ENCODE peak calls at places on chromosomes 5 and 9, in ten cellular contexts. X, R, P, Y, L, H, G, V, M and C are unnamed samples.

GRCh38 chr5:119840175-119840574 is 210.8 kb downstream of the FAM170A start:
- DNase-seq in R (no peak), V (no peak), X (no peak), P (no peak), G (no peak), M (no peak), L (no peak), H (no peak), Y (no peak), C (no peak)

GRCh38 chr5:148792649-148793048 is 33.8 kb upstream of the ADRB2 start:
- DNase-seq in L (no peak), V (no peak), H (no peak), R (no peak), M (no peak), Y (no peak), X (no peak), G (no peak), P (no peak), C (no peak)

GRCh38 chr5:162990856-162991497 is 446.4 kb upstream of the CCNG1 start:
- DNase-seq in Y (no peak), V (no peak), P (no peak), M (no peak), X (no peak), H (no peak), G (no peak), L (no peak), R (no peak), C (no peak)

GRCh38 chr5:135393691-135394090 is 5.3 kb downstream of the MACROH2A1 start:
- DNase-seq in X (no peak), H (no peak), P (no peak), L (no peak), M (no peak), R (no peak), V (no peak), G (no peak), Y (peak), C (no peak)

GRCh38 chr5:147509710-147510651 is at the start of gene DPYSL3:
- DNase-seq in R (peak), Y (peak), H (peak), X (peak), M (no peak), V (peak), P (no peak), L (no peak), G (peak), C (peak)

GRCh38 chr5:2134543-2135299 is 252.0 kb upstream of the IRX4 start:
- DNase-seq in H (no peak), V (no peak), G (peak), R (no peak), L (no peak), M (no peak), Y (no peak), P (no peak), X (peak), C (no peak)

GRCh38 chr5:133147815-133148634 is 96.2 kb downstream of the HSPA4 start:
- DNase-seq in M (no peak), L (no peak), Y (no peak), X (no peak), R (no peak), V (no peak), G (no peak), H (no peak), P (no peak), C (no peak)

GRCh38 chr5:67361932-67362729 is 165.5 kb upstream of the CD180 start:
- DNase-seq in H (no peak), M (no peak), Y (no peak), P (no peak), V (no peak), L (no peak), R (no peak), X (no peak), G (no peak), C (no peak)

GRCh38 chr5:132641241-132641723 is 16.7 kb upstream of the IL13 start:
- DNase-seq in V (no peak), Y (no peak), X (no peak), H (no peak), R (no peak), G (no peak), M (no peak), L (no peak), P (no peak), C (no peak)

GRCh38 chr5:158351485-158352140 is 492.7 kb upstream of the CLINT1 start:
- DNase-seq in V (peak), X (no peak), M (no peak), P (no peak), G (no peak), L (no peak), H (no peak), R (no peak), Y (no peak), C (no peak)

GRCh38 chr5:141508440-141508807 is 19.5 kb downstream of the PCDHGC5 start:
- DNase-seq in P (no peak), L (no peak), V (no peak), Y (no peak), R (no peak), G (no peak), X (no peak), H (no peak), M (peak), C (no peak)

GRCh38 chr5:132090107-132090506 is 16.5 kb downstream of the CSF2 start:
- DNase-seq in Y (peak), V (no peak), L (no peak), P (no peak), G (no peak), M (no peak), X (peak), H (no peak), R (no peak), C (no peak)

GRCh38 chr5:167205881-167206280 is 1085.6 kb upstream of the WWC1 start:
- DNase-seq in R (no peak), X (no peak), Y (no peak), V (no peak), H (no peak), G (no peak), P (no peak), L (no peak), M (no peak), C (no peak)

GRCh38 chr5:135246923-135247795 is 151.9 kb downstream of the MACROH2A1 start:
- DNase-seq in P (no peak), Y (peak), H (peak), X (peak), M (no peak), V (no peak), L (no peak), G (peak), R (peak), C (peak)

GRCh38 chr5:14009575-14009974 is 65.1 kb upstream of the DNAH5 start:
- DNase-seq in G (no peak), P (no peak), H (no peak), V (no peak), R (no peak), M (no peak), X (peak), Y (peak), L (no peak), C (no peak)

GRCh38 chr9:37963936-37964739 is 60.2 kb upstream of the SLC25A51 start:
- DNase-seq in M (no peak), H (peak), V (peak), Y (peak), X (peak), P (no peak), G (no peak), L (peak), R (no peak), C (peak)

GRCh38 chr9:98272083-98272482 is 16.6 kb upstream of the TBC1D2 start:
- DNase-seq in Y (no peak), P (no peak), X (no peak), R (no peak), H (no peak), L (no peak), V (no peak), G (no peak), M (no peak), C (no peak)

GRCh38 chr5:152736906-152737305 is 331.8 kb upstream of the NMUR2 start:
- DNase-seq in X (peak), Y (no peak), M (no peak), G (no peak), H (no peak), L (no peak), V (no peak), P (no peak), R (no peak), C (no peak)

GRCh38 chr9:34927061-34927460 is 31.0 kb upstream of the PHF24 start:
- DNase-seq in L (no peak), H (no peak), M (no peak), G (no peak), V (peak), Y (no peak), X (no peak), R (no peak), P (no peak), C (peak)

GRCh38 chr5:10162468-10162867 is 87.2 kb downstream of the ATPSCKMT start:
- DNase-seq in V (no peak), Y (no peak), R (peak), P (no peak), X (no peak), L (no peak), G (no peak), M (no peak), H (no peak), C (no peak)

GRCh38 chr9:26158631-26159150 is 480.4 kb upstream of the TUSC1 start:
- DNase-seq in G (no peak), X (no peak), Y (no peak), M (no peak), H (no peak), P (no peak), V (no peak), R (no peak), L (no peak), C (no peak)

GRCh38 chr5:60382761-60383160 is 317.2 kb downstream of the DEPDC1B start:
- DNase-seq in X (peak), G (no peak), H (no peak), L (peak), Y (peak), V (no peak), P (no peak), M (peak), R (peak), C (no peak)

GRCh38 chr9:12847591-12847990 is 72.8 kb downstream of the LURAP1L start:
- DNase-seq in V (no peak), L (peak), G (no peak), P (no peak), R (no peak), M (no peak), Y (peak), X (peak), H (no peak), C (no peak)

GRCh38 chr5:159658266-159658665 is 258.0 kb upstream of the ADRA1B start:
- DNase-seq in P (no peak), R (no peak), Y (no peak), L (no peak), V (no peak), M (no peak), H (no peak), X (no peak), G (no peak), C (peak)

GRCh38 chr9:69179037-69179436 is 5.0 kb downstream of the TJP2 start:
- DNase-seq in R (no peak), H (no peak), L (no peak), G (no peak), M (no peak), X (no peak), P (no peak), V (no peak), Y (no peak), C (no peak)

GRCh38 chr9:69178583-69179011 is 4.5 kb downstream of the TJP2 start:
- DNase-seq in X (peak), P (no peak), L (peak), H (no peak), Y (peak), G (no peak), V (no peak), R (no peak), M (no peak), C (no peak)

GRCh38 chr9:69181908-69182353 is 7.9 kb downstream of the TJP2 start:
- DNase-seq in H (no peak), R (no peak), M (peak), P (no peak), Y (peak), G (no peak), L (no peak), V (no peak), X (no peak), C (peak)

GRCh38 chr9:69180200-69180599 is 6.1 kb downstream of the TJP2 start:
- DNase-seq in R (no peak), P (no peak), X (no peak), L (no peak), G (no peak), H (no peak), Y (no peak), M (no peak), V (no peak), C (no peak)

GRCh38 chr9:69180670-69181069 is 6.6 kb downstream of the TJP2 start:
- DNase-seq in G (no peak), Y (peak), R (no peak), P (peak), H (no peak), M (no peak), X (peak), V (no peak), L (peak), C (no peak)
- H3K27ac ChIP-seq in G (no peak), Y (no peak), R (no peak), P (no peak), H (peak), M (no peak), X (peak), V (peak), L (peak), C (no peak)

GRCh38 chr9:4490705-4491620 is 695 bp downstream of the SLC1A1 start:
- DNase-seq in L (no peak), H (peak), X (no peak), R (peak), G (no peak), Y (no peak), P (no peak), V (peak), M (no peak), C (no peak)

GRCh38 chr9:4489919-4490704 is at the start of gene SLC1A1:
- DNase-seq in G (peak), R (peak), L (peak), V (peak), X (peak), H (peak), Y (peak), P (peak), M (no peak), C (no peak)

GRCh38 chr9:4489562-4489918 is 728 bp upstream of the SLC1A1 start:
- DNase-seq in G (peak), V (peak), Y (no peak), P (no peak), H (no peak), R (peak), M (no peak), X (peak), L (no peak), C (no peak)

GRCh38 chr9:4494337-4494736 is 4.1 kb downstream of the SLC1A1 start:
- DNase-seq in P (no peak), L (no peak), M (no peak), R (no peak), X (no peak), V (no peak), H (no peak), G (no peak), Y (no peak), C (no peak)

GRCh38 chr9:4491621-4491975 is 1.3 kb downstream of the SLC1A1 start:
- DNase-seq in X (no peak), H (no peak), P (no peak), Y (no peak), M (no peak), R (no peak), V (peak), G (peak), L (peak), C (peak)
- H3K27ac ChIP-seq in X (no peak), H (peak), P (no peak), Y (no peak), M (no peak), R (no peak), V (no peak), G (no peak), L (no peak), C (no peak)

GRCh38 chr9:33393581-33393980 is 8.8 kb downstream of the AQP7 start:
- DNase-seq in L (no peak), V (peak), P (no peak), X (no peak), Y (no peak), M (no peak), R (no peak), H (no peak), G (no peak), C (no peak)
- H3K27ac ChIP-seq in L (no peak), V (no peak), P (no peak), X (no peak), Y (no peak), M (no peak), R (no peak), H (peak), G (no peak), C (no peak)

DNA sequence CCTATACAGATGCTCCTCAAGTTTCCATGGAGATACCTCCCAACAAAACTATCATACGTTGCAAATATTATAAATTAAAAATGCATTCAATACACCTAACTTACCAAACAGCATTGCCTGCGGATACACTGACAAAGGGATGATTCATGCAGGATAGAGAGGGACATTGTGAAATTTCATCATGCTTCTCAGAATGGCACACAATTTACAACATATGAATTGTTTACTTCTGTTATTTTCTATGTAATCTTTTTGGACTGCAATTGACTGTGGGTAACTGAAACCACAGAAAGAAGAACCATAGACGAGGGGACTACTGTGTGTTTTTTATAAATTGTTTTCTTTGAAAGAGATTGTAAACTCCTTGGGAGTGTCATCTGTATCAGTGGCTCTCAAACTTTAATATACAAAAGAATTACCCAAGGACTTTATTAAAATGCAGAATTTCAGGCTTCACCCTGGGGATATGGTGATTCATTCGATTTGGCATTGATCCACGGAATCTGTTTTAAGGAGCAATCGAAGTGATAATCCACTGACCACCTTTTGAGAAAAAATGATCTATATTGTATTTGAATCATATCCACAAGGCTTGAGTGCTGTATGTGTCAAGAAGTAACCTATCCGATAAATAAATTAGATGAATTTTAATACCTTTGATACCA is 146.4 kb downstream of the SGCD start:
- DNase-seq in L (no peak), R (no peak), Y (peak), M (no peak), G (no peak), V (no peak), X (peak), H (no peak), P (no peak), C (no peak)
- H3K27ac ChIP-seq in L (no peak), R (no peak), Y (no peak), M (no peak), G (no peak), V (peak), X (peak), H (no peak), P (no peak), C (no peak)